ENCODE peak calls at places on chromosomes 7 and 10, in nine cellular contexts. N is GM10248; O is activated CD8-positive, alpha-beta memory T cell treated with anti-CD3 and anti-CD28 coated beads, Interleukin-2, amount 10 ng/mL, durations not matched to agents 7 days and 5 days; T is adipocyte; B is GM12891; M is NCI-H1092 treated with DMSO at 0.1 percent for 48 hours; S is mucosa of gallbladder; K is stimulated activated CD8-positive, alpha-beta memory T cell treated with anti-CD3 and anti-CD28 coated beads, Interleukin-12 subunit alpha, Interleukin-12 subunit beta, amount 100 ng/mL, for 1 hour; R is GM23248. A is an unnamed sample.

GRCh38 chr10:68992721-68993440 is 4.3 kb downstream of the KIFBP start:
- DNase-seq in N (no peak), O (no peak), T (peak), B (no peak), M (no peak), S (no peak), K (no peak), R (peak), A (no peak)

GRCh38 chr7:149690688-149691446 is 82.5 kb downstream of the ZNF467 start:
- DNase-seq in N (no peak), O (no peak), T (peak), B (no peak), M (peak), S (no peak), K (no peak), R (peak), A (no peak)

GRCh38 chr7:778968-779451 is 51.9 kb upstream of the PRKAR1B start:
- DNase-seq in N (no peak), O (no peak), T (no peak), B (no peak), M (peak), S (no peak), K (no peak), R (no peak), A (no peak)

GRCh38 chr10:102553771-102554170 is 50.0 kb downstream of the SUFU start:
- DNase-seq in N (no peak), O (no peak), T (no peak), B (no peak), M (no peak), S (no peak), K (no peak), R (no peak), A (no peak)

GRCh38 chr10:24357344-24358021 is 148.5 kb downstream of the KIAA1217 start:
- DNase-seq in N (no peak), O (no peak), T (no peak), B (no peak), M (no peak), S (no peak), K (no peak), R (no peak), A (no peak)

GRCh38 chr10:122342293-122343134 is 32.0 kb upstream of the PLEKHA1 start:
- DNase-seq in N (peak), O (peak), T (peak), B (peak), M (no peak), S (peak), K (peak), R (peak), A (peak)

GRCh38 chr7:126426652-126427051 is 826.1 kb downstream of the GRM8 start:
- DNase-seq in N (no peak), O (no peak), T (no peak), B (no peak), M (no peak), S (no peak), K (no peak), R (no peak), A (no peak)

GRCh38 chr7:74360008-74360407 is 70.8 kb downstream of the CLIP2 start:
- DNase-seq in N (no peak), O (no peak), T (no peak), B (no peak), M (no peak), S (no peak), K (no peak), R (no peak), A (no peak)

GRCh38 chr7:91344248-91344647 is 80.0 kb downstream of the FZD1 start:
- DNase-seq in N (no peak), O (no peak), T (no peak), B (no peak), M (no peak), S (no peak), K (no peak), R (no peak), A (no peak)

GRCh38 chr10:108544500-108545120 is 1378.7 kb downstream of the XPNPEP1 start:
- DNase-seq in N (peak), O (peak), T (peak), B (no peak), M (peak), S (peak), K (no peak), R (peak), A (no peak)

GRCh38 chr7:16098585-16099179 is 322.7 kb downstream of the CRPPA start:
- DNase-seq in N (no peak), O (no peak), T (peak), B (no peak), M (no peak), S (no peak), K (no peak), R (peak), A (no peak)

GRCh38 chr7:124101173-124101768 is 68.4 kb upstream of the TMEM229A start:
- DNase-seq in N (no peak), O (no peak), T (no peak), B (no peak), M (peak), S (no peak), K (no peak), R (peak), A (no peak)

GRCh38 chr10:97456686-97457065 is 10.7 kb downstream of the ZDHHC16 start:
- DNase-seq in N (no peak), O (no peak), T (no peak), B (no peak), M (no peak), S (no peak), K (no peak), R (no peak), A (no peak)

GRCh38 chr7:12870219-12870618 is 182.8 kb downstream of the ARL4A start:
- DNase-seq in N (no peak), O (no peak), T (no peak), B (no peak), M (no peak), S (no peak), K (no peak), R (no peak), A (no peak)

GRCh38 chr7:153406486-153406872 is 645.7 kb upstream of the DPP6 start:
- DNase-seq in N (no peak), O (no peak), T (no peak), B (no peak), M (no peak), S (no peak), K (no peak), R (no peak), A (no peak)

GRCh38 chr10:53298443-53298842 is 525.9 kb upstream of the MBL2 start:
- DNase-seq in N (no peak), O (no peak), T (no peak), B (no peak), M (no peak), S (no peak), K (no peak), R (no peak), A (no peak)

GRCh38 chr7:142669074-142669654 is 80.1 kb upstream of the PRSS1 start:
- DNase-seq in N (no peak), O (no peak), T (peak), B (no peak), M (no peak), S (no peak), K (no peak), R (peak), A (no peak)

GRCh38 chr7:47379629-47380324 is 202.1 kb downstream of the TNS3 start:
- DNase-seq in N (no peak), O (no peak), T (peak), B (no peak), M (peak), S (peak), K (no peak), R (peak), A (no peak)

GRCh38 chr7:106071356-106071998 is 40.6 kb downstream of the SYPL1 start:
- DNase-seq in N (peak), O (peak), T (no peak), B (peak), M (no peak), S (peak), K (no peak), R (no peak), A (no peak)

GRCh38 chr7:86932038-86932512 is 127.4 kb downstream of the ELAPOR2 start:
- DNase-seq in N (no peak), O (no peak), T (peak), B (no peak), M (no peak), S (no peak), K (no peak), R (peak), A (no peak)

GRCh38 chr10:86732771-86733170 is 23.6 kb upstream of the BMPR1A start:
- DNase-seq in N (no peak), O (no peak), T (no peak), B (no peak), M (no peak), S (no peak), K (no peak), R (no peak), A (no peak)

GRCh38 chr7:116782177-116782711 is 80.1 kb upstream of the CAPZA2 start:
- DNase-seq in N (no peak), O (no peak), T (peak), B (no peak), M (no peak), S (no peak), K (no peak), R (peak), A (no peak)

GRCh38 chr7:139825666-139826290 is 3.3 kb upstream of the TBXAS1 start:
- DNase-seq in N (no peak), O (no peak), T (peak), B (no peak), M (no peak), S (no peak), K (no peak), R (peak), A (no peak)

GRCh38 chr7:2431260-2431867 is 28.0 kb downstream of the CHST12 start:
- DNase-seq in N (no peak), O (peak), T (no peak), B (no peak), M (no peak), S (no peak), K (no peak), R (peak), A (no peak)

A was measured in effector memory CD4-positive, alpha-beta T cell.